ENCODE peak calls at places on chromosomes 6 and 20, in ten cellular contexts. I is neural progenitor cell, R is hepatocyte, W is fibroblast of lung, E is mesendoderm, X is GM23338, G is PC-9, C is GM23248, Y is mesenchymal stem cell, U is endothelial cell of umbilical vein. P is an unnamed sample. For H3K36me3, the result is how much of the 10 kb centered on the place peaks cover.

GRCh38 chr6:158999154-158999668 is 791 bp downstream of the RSPH3 start:
- DNase-seq in I (no peak), R (no peak), W (peak), E (no peak), X (no peak), G (no peak), C (no peak), Y (no peak), U (peak), P (no peak)

GRCh38 chr6:166615059-166615770 is 11.8 kb downstream of the RPS6KA2 start:
- DNase-seq in I (no peak), R (no peak), W (no peak), E (peak), X (no peak), G (no peak), C (peak), Y (peak), U (peak), P (no peak)

GRCh38 chr20:9294081-9294480 is 220.3 kb upstream of the LAMP5 start:
- DNase-seq in I (no peak), R (peak), W (peak), E (no peak), X (no peak), G (no peak), C (peak), Y (peak), U (no peak), P (no peak)

GRCh38 chr6:149852180-149852579 is 12.0 kb downstream of the LRP11 start:
- DNase-seq in I (no peak), R (no peak), W (no peak), E (peak), X (no peak), G (no peak), C (peak), Y (peak), U (peak), P (peak)

GRCh38 chr20:4985658-4986057 is 15.7 kb downstream of the SLC23A2 start:
- DNase-seq in I (no peak), R (no peak), W (no peak), E (no peak), X (no peak), G (no peak), C (peak), Y (no peak), U (no peak), P (peak)

GRCh38 chr20:10537850-10538480 is 102.9 kb downstream of the SLX4IP start:
- DNase-seq in I (no peak), R (no peak), W (peak), E (no peak), X (no peak), G (no peak), C (peak), Y (no peak), U (no peak), P (no peak)

GRCh38 chr20:40997116-40997515 is 31.5 kb upstream of the TOP1 start:
- DNase-seq in I (peak), R (no peak), W (no peak), E (peak), X (peak), G (no peak), C (no peak), Y (no peak), U (no peak), P (peak)

GRCh38 chr6:39314273-39314790 is at the start of gene KCNK17:
- DNase-seq in I (peak), R (no peak), W (no peak), E (peak), X (peak), G (no peak), C (no peak), Y (no peak), U (no peak), P (no peak)

GRCh38 chr20:62133051-62133845 is 9.9 kb downstream of the PSMA7 start:
- DNase-seq in I (no peak), R (no peak), W (no peak), E (no peak), X (no peak), G (no peak), C (no peak), Y (no peak), U (no peak), P (no peak)

GRCh38 chr6:1624071-1624847 is 14.5 kb downstream of the FOXC1 start:
- DNase-seq in I (peak), R (peak), W (no peak), E (peak), X (peak), G (no peak), C (no peak), Y (no peak), U (peak), P (no peak)
- H3K4me2 ChIP-seq in I (peak), R (peak), W (peak), E (peak), X (peak), G (peak), C (peak), Y (peak), U (peak), P (no peak)

DNA sequence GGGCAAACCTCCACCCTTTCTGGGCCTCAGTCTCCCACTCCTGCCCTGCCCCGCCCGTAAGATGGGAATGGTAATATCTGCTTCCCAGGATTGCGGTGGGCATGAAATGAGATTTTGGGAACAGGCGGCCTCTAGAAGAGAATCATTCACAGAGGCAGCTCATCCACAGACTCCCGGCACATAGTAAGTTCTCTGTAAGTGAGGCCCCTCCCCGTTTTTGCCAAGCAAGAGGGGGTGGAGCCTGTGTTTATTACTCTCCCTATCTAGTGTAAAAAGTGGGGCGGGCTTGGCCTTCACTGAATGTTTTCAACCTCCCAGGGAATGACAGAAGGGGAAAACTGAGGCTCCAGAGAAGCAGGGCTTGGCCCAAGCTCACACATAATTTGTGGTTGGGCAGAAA is 20.0 kb downstream of the SUN5 start:
- DNase-seq in I (no peak), R (peak), W (no peak), E (peak), X (peak), G (no peak), C (peak), Y (no peak), U (no peak), P (no peak)
- H3K36me3 ChIP-seq in I (under half), R (under half), W (under half), E (under half), X (under half), G (under half), C (under half), Y (under half), U (under half), P (under half)

DNA sequence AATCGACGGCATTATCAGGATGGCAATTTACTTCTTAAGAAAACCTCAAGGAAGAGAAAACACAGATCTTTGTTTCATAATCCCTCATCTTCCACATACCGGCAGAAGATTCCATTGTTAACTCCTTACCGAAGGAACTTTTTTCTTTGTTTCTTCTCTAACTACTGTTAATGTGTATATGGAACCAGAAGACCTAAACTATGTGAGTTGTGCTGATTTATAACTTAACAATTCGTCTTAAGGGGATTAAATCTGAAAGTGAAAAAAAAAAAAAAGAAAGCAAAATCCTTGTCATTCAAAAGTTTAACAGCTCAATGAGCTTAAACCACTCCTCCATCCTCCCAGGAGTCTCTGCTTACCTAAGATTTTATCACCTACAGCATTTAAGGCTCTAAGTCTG is 629 bp downstream of the TAAR2 start:
- DNase-seq in I (no peak), R (no peak), W (no peak), E (no peak), X (no peak), G (no peak), C (no peak), Y (no peak), U (no peak), P (no peak)
- H3K4me2 ChIP-seq in I (no peak), R (peak), W (no peak), E (no peak), X (no peak), G (no peak), C (no peak), Y (no peak), U (no peak), P (no peak)

DNA sequence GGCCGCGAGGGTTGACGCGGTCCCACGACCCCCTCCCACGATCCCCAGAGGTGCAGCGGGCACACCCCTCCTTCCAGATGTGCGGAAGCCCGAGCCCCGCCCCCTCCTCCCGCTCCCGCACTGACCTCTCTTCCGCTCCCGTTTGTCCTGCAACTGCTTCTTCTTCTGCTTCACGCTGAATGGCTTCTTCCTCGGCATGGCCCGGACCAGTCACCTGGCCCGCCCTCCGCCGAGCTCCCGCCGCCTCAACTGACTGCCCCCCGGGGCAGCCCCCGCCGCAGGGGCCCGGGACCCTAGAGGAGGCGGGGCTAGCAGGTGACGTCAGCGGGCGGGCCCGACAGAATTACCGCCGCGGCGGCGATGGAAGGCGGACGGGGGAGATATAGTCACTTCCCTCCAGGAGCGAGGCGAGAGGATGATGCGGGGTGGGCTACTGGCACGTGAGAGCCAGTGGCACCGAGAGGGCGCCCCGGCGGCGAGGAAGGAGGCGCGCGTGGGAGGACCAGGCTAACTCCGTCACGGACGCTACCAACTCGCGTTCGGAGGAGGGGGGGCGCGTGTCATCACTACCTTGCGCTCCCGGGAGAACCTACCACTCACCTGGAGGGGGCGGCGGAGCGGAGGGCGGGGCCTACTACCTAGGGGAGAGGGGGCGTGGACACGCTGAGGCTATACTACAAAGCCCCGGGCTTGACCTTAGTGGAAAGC is at the start of gene GNL1:
- DNase-seq in I (peak), R (peak), W (peak), E (peak), X (peak), G (peak), C (peak), Y (peak), U (peak), P (peak)
- H3K36me3 ChIP-seq in I (under half), R (under half), W (under half), E (under half), X (under half), G (under half), C (under half), Y (half or more), U (under half), P (half or more)

GRCh38 chr6:50708664-50709365 is 4.5 kb upstream of the TFAP2D start:
- DNase-seq in I (no peak), R (no peak), W (no peak), E (no peak), X (peak), G (no peak), C (no peak), Y (no peak), U (no peak), P (no peak)
- H3K4me2 ChIP-seq in I (no peak), R (no peak), W (no peak), E (no peak), X (peak), G (no peak), C (no peak), Y (no peak), U (no peak), P (no peak)

DNA sequence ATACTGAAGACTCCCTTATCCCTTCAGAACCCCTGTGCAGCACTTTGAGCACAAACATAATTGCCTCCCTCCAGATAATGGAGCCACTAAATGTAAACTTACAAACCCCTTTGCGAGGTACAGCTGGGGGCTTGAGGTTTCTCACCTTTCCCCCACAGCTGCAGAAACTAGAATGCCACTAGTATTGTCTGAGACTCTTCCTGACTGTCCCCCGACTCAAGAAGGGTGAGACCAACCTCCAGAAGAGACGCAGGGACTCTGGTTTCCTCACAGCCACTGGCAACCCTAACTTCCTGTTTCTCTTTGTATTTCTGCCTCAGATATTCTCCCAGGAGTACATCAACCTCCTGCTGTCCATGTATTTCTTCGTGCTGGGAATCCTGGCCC is 23.6 kb downstream of the HM13 start:
- DNase-seq in I (no peak), R (no peak), W (no peak), E (no peak), X (no peak), G (no peak), C (no peak), Y (no peak), U (no peak), P (no peak)
- H3K36me3 ChIP-seq in I (under half), R (under half), W (under half), E (under half), X (half or more), G (under half), C (under half), Y (half or more), U (under half), P (half or more)

DNA sequence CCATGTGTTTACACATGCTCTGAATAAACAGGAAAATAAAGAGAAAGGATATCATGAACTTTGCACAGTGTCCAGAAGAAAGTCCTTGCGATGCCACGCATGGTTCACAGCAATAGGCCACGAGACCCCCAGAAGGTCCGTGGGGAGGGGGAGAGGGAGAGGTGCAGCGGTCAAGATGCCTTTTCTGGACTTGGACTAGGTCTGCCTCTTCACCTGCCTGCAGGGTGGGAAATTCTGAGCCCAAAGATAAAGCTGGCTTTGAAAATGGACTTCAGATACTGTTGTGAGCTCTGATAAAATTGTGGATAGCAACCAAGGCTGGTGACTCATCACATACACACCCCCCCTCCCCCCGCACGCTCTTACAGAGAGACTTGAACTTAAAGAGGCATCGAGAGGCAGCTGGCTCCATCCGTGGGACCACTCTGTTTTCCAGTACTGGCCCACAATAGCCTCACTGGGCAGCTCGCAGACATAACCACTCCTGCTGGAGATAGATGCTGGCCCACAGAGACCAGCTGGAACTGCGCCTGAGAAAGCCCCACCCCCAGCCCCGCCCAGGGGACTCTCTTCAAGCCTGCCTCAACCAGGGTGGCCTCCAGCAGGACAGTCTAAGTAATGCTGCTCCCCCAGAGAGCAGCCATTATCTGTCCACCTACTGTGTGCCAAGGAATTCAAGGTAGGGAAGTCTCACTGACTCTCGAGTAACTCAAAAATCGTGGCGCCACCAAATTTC is 21.2 kb upstream of the NFATC2 start:
- DNase-seq in I (peak), R (peak), W (peak), E (peak), X (peak), G (peak), C (peak), Y (peak), U (peak), P (no peak)
- H3K4me2 ChIP-seq in I (peak), R (peak), W (peak), E (no peak), X (peak), G (peak), C (peak), Y (peak), U (peak), P (no peak)

GRCh38 chr20:21342656-21343345 is 39.7 kb downstream of the XRN2 start:
- DNase-seq in I (no peak), R (no peak), W (peak), E (no peak), X (no peak), G (no peak), C (peak), Y (no peak), U (peak), P (no peak)

GRCh38 chr20:21338291-21338690 is 35.2 kb downstream of the XRN2 start:
- DNase-seq in I (no peak), R (no peak), W (no peak), E (no peak), X (no peak), G (no peak), C (no peak), Y (no peak), U (peak), P (no peak)

GRCh38 chr20:21336455-21337151 is 33.5 kb downstream of the XRN2 start:
- DNase-seq in I (no peak), R (no peak), W (no peak), E (no peak), X (no peak), G (no peak), C (no peak), Y (no peak), U (no peak), P (no peak)

GRCh38 chr20:21340991-21341722 is 38.0 kb downstream of the XRN2 start:
- DNase-seq in I (no peak), R (no peak), W (no peak), E (no peak), X (no peak), G (no peak), C (no peak), Y (no peak), U (no peak), P (no peak)

DNA sequence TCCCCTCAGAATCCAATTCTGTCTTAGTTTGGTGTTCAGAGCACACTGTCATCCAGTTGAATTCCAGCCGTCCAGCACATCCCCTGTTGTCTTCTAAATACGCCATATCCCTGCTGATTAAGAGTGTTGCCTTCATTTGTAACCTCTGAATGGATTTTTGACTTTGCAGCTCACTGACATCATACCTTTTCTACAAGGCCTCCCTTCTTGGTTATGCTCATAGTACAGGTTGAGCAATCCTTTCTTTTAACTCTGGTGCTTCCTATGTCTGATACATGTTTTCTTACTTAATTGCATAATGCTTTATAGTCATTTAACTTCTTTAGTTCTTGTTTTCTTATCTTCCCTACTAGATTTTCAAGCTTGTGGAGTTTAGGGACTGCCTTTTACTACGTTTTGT is 36.4 kb downstream of the XRN2 start:
- DNase-seq in I (no peak), R (peak), W (no peak), E (no peak), X (no peak), G (no peak), C (no peak), Y (no peak), U (no peak), P (no peak)
- H3K36me3 ChIP-seq in I (under half), R (under half), W (under half), E (under half), X (under half), G (under half), C (half or more), Y (half or more), U (under half), P (half or more)